ENCODE peak calls at places on chromosomes 11 and 22, in seven cellular contexts. B, C, M, U, O, G and S are unnamed samples.

GRCh38 chr11:65083834-65084597 is at the start of the genes CDCA5 and ZFPL1:
- DNase-seq in O (peak), M (peak), G (peak), B (peak), C (peak), U (peak), S (peak)

GRCh38 chr11:134349109-134349801 is 17.5 kb downstream of the GLB1L2 start:
- DNase-seq in G (no peak), B (no peak), M (peak), U (peak), C (no peak), O (no peak), S (no peak)

GRCh38 chr11:83335446-83336070 is 49.4 kb upstream of the CCDC90B start:
- DNase-seq in B (no peak), U (no peak), G (no peak), C (no peak), O (no peak), M (no peak), S (no peak)

GRCh38 chr11:124629961-124630360 is 7.3 kb downstream of the TBRG1 start:
- DNase-seq in G (no peak), B (no peak), C (no peak), U (no peak), M (no peak), O (no peak), S (no peak)

GRCh38 chr22:50576070-50576469 is 2.2 kb downstream of the CPT1B start:
- DNase-seq in C (no peak), M (peak), G (peak), O (no peak), B (peak), U (peak), S (peak)

GRCh38 chr11:122671270-122671906 is 15.9 kb downstream of the UBASH3B start:
- DNase-seq in U (no peak), C (no peak), B (peak), G (peak), M (no peak), O (no peak), S (peak)

GRCh38 chr11:130178992-130179391 is 19.4 kb downstream of the ST14 start:
- DNase-seq in O (no peak), G (no peak), C (no peak), B (no peak), U (no peak), M (no peak), S (no peak)

GRCh38 chr11:2477936-2478335 is 33.1 kb downstream of the KCNQ1 start:
- DNase-seq in B (no peak), O (no peak), C (no peak), U (no peak), G (no peak), M (no peak), S (no peak)

GRCh38 chr11:2355000-2355644 is 22.0 kb upstream of the CD81 start:
- DNase-seq in U (no peak), B (peak), G (no peak), C (no peak), O (no peak), M (no peak), S (peak)

GRCh38 chr11:74330065-74330858 is 18.8 kb upstream of the P4HA3 start:
- DNase-seq in M (no peak), C (no peak), U (no peak), B (peak), G (no peak), O (no peak), S (peak)

GRCh38 chr11:114162719-114163123 is 103.2 kb downstream of the ZBTB16 start:
- DNase-seq in C (no peak), B (peak), O (no peak), M (no peak), G (peak), U (no peak), S (peak)

GRCh38 chr11:114160884-114161283 is 101.4 kb downstream of the ZBTB16 start:
- DNase-seq in G (no peak), M (no peak), U (no peak), O (no peak), C (no peak), B (no peak), S (peak)

GRCh38 chr11:114159802-114160588 is 100.5 kb downstream of the ZBTB16 start:
- DNase-seq in C (no peak), O (no peak), U (peak), G (peak), M (peak), B (peak), S (peak)

GRCh38 chr11:114163231-114163631 is 103.7 kb downstream of the ZBTB16 start:
- DNase-seq in G (no peak), O (no peak), B (peak), C (no peak), M (no peak), U (no peak), S (no peak)

GRCh38 chr11:114161486-114162250 is 102.2 kb downstream of the ZBTB16 start:
- DNase-seq in O (no peak), C (no peak), B (no peak), G (no peak), U (no peak), M (no peak), S (no peak)
- H3K18ac ChIP-seq in O (no peak), C (peak), B (no peak), G (no peak), U (no peak), M (no peak), S (peak)

DNA sequence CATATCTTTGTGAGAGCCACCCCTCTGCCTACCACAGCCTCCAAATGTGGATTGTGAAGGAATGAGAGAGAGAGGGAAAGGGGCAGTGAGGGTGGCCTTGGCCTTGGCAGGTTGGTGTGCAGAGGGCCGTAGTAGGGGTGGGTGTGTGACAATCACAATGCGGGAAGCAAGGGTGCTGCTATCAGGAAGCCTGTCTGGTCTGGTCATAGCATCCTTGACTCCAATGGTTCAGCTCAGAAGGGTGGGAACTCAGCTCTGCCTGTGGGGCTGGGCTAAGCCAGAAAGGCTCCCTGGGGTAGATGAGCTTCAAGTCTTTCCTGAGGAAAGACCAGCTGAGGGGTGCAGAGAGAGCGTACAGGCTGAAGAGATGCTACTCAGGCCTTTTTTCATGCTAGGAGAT is 72.7 kb downstream of the RRM1 start:
- DNase-seq in O (no peak), U (no peak), C (no peak), G (no peak), M (no peak), B (no peak), S (no peak)
- H3K18ac ChIP-seq in O (no peak), U (no peak), C (peak), G (no peak), M (no peak), B (no peak), S (no peak)

GRCh38 chr22:39949964-39950737 is 10.0 kb upstream of the TMA7B start:
- DNase-seq in C (no peak), M (no peak), O (no peak), G (no peak), U (no peak), B (no peak), S (peak)
- H3K18ac ChIP-seq in C (no peak), M (no peak), O (no peak), G (no peak), U (no peak), B (no peak), S (no peak)

GRCh38 chr11:119319136-119319701 is 2.3 kb upstream of the MCAM start:
- DNase-seq in U (no peak), O (no peak), B (no peak), C (no peak), G (peak), M (no peak), S (no peak)

GRCh38 chr11:119318240-119319135 is 1.6 kb upstream of the MCAM start:
- DNase-seq in U (peak), B (peak), M (peak), O (no peak), G (peak), C (no peak), S (peak)

GRCh38 chr11:119320593-119321524 is 3.9 kb upstream of the MCAM start:
- DNase-seq in M (peak), G (no peak), O (no peak), U (peak), B (peak), C (no peak), S (peak)

GRCh38 chr11:119317592-119318239 is 786 bp upstream of the MCAM start:
- DNase-seq in O (no peak), B (no peak), U (no peak), C (no peak), G (peak), M (no peak), S (no peak)

GRCh38 chr11:119319702-119320592 is 3.0 kb upstream of the MCAM start:
- DNase-seq in B (no peak), U (no peak), C (no peak), G (no peak), M (peak), O (no peak), S (no peak)
- H3K18ac ChIP-seq in B (peak), U (peak), C (peak), G (peak), M (peak), O (peak), S (peak)

DNA sequence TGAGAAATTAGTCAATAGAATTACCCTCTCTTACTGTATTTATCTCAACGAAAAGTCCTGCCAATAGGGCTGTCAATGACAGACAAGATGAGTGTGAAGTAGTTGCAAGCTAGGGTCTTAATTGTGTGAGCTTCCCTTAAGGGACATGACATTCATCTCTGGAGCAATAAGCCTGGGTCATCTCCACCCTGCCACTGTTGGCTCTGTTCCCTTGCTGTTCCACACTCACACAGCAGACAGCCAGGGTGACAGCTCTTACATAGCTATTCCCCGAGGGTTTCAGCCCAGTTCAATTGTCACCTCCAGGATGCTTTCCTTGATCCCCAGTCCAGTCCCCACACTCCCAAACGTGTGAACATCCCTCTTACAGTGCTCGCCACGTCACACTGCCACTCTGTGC is 215.0 kb downstream of the NXPE2 start:
- DNase-seq in B (no peak), M (no peak), G (no peak), U (no peak), O (no peak), C (no peak), S (no peak)
- H3K18ac ChIP-seq in B (no peak), M (no peak), G (no peak), U (no peak), O (no peak), C (no peak), S (no peak)

GRCh38 chr11:15238856-15239255 is 124.1 kb downstream of the INSC start:
- DNase-seq in M (no peak), C (no peak), B (no peak), O (no peak), G (no peak), U (no peak), S (no peak)
- H3K18ac ChIP-seq in M (no peak), C (no peak), B (no peak), O (no peak), G (no peak), U (no peak), S (no peak)

GRCh38 chr11:112597290-112597689 is 336.6 kb upstream of the PLET1 start:
- DNase-seq in M (no peak), O (no peak), U (no peak), G (no peak), B (no peak), C (no peak), S (no peak)

GRCh38 chr11:112590778-112591177 is 330.1 kb upstream of the PLET1 start:
- DNase-seq in C (no peak), M (no peak), U (no peak), O (no peak), B (no peak), G (no peak), S (peak)

GRCh38 chr11:112589132-112589531 is 328.5 kb upstream of the PLET1 start:
- DNase-seq in M (no peak), C (no peak), B (no peak), U (no peak), O (no peak), G (no peak), S (peak)

GRCh38 chr11:112596324-112596723 is 335.7 kb upstream of the PLET1 start:
- DNase-seq in U (peak), C (no peak), G (no peak), B (no peak), O (no peak), M (no peak), S (no peak)

DNA sequence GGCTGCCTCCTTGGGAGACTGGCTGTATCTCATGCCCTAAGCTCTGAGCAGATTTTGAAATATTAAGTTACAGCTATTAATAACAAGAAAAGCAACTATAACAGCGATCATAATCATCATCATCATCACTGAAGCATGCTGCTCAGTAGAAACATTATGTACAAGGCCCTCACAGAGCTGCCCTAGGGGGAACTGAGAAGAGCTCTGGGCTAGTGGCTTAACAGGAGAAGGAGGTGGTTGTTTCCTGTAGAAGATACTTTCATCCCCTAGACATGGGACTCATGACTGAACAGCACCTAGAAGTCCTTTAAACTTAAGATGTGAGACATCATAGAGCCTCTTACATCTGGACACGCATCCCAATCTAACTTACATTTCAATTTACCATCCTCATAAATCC is 332.8 kb upstream of the PLET1 start:
- DNase-seq in B (no peak), O (no peak), M (no peak), C (no peak), U (no peak), G (no peak), S (no peak)
- H3K18ac ChIP-seq in B (no peak), O (no peak), M (no peak), C (no peak), U (no peak), G (no peak), S (no peak)

DNA sequence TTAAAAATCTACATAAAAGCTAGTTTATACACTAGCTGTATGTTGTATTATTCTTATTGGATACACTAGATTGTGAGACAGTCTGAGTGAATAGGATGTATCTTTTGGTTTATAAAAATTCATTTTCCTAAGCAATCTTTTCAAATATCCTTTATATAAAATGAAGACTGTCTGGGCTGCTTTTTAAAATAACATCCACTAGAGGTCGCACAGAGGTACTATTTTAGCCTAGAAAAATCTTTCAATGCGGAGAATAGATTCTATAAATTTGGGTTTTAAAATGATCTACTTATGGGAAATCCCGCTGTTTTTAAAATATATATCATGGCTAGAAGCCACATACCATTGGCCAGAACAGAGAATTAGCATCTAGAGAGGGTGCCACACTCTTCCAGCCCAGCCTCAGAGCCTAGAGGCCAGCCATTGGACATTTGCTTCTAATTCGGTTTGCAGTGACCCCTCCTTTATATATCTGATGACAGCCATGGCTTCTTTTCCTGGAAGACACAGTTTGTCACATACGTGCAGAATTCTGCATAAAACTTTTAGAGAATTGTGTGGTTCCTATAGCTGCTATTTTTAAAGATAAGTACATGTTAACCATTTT is 7.3 kb downstream of the C11orf97 start:
- DNase-seq in B (peak), O (no peak), M (no peak), C (peak), G (no peak), U (no peak), S (peak)
- H3K18ac ChIP-seq in B (no peak), O (no peak), M (no peak), C (no peak), G (no peak), U (no peak), S (no peak)

DNA sequence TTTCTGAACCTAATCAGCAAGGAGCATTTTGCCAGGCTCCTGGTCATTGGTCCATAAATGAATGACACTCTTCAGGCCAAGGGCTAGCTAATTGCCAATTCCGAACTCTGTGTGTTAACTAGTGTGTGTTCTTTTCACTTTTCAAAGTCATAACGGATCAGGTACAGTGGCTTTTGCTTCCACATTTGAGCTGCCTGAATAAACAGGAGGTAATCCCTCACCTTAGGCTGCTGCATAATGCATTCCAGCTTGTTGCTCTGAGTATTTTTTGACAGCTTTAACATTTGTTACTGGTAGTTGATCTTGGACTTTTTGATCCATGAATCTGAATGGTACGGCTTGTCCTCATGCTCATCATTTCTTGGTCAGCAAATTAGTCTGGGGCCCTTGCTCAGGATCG is 485.1 kb downstream of the CNTN5 start:
- DNase-seq in O (no peak), M (no peak), C (no peak), B (no peak), G (no peak), U (no peak), S (no peak)
- H3K18ac ChIP-seq in O (no peak), M (no peak), C (no peak), B (peak), G (no peak), U (no peak), S (peak)

GRCh38 chr11:126225266-126225665 is 13.7 kb downstream of the FAM118B start:
- DNase-seq in B (no peak), U (no peak), G (no peak), O (no peak), C (no peak), M (no peak), S (no peak)
- H3K18ac ChIP-seq in B (no peak), U (no peak), G (no peak), O (no peak), C (no peak), M (no peak), S (no peak)